ENCODE peak calls at places on chromosomes 12 and 14, in four cellular contexts. One of them, this sample, is unnamed.

GRCh38 chr12:99486277-99486676 is 161.3 kb upstream of the GARIN6 start:
- DNase-seq in RKO: no peak
- DNase-seq in fibroblast of the aortic adventitia: no peak
- DNase-seq in A172: no peak
- DNase-seq in this sample: no peak

GRCh38 chr12:44000309-44000952 is 164.6 kb downstream of the TMEM117 start:
- DNase-seq in RKO: peak
- DNase-seq in fibroblast of the aortic adventitia: peak
- DNase-seq in A172: peak
- DNase-seq in this sample: peak

GRCh38 chr12:50052964-50053363 is 4.4 kb upstream of the ASIC1 start:
- DNase-seq in RKO: no peak
- DNase-seq in fibroblast of the aortic adventitia: no peak
- DNase-seq in A172: no peak
- DNase-seq in this sample: no peak

GRCh38 chr12:33438890-33439586 is 581 bp downstream of the SYT10 start:
- DNase-seq in RKO: no peak
- DNase-seq in fibroblast of the aortic adventitia: peak
- DNase-seq in A172: no peak
- DNase-seq in this sample: peak

GRCh38 chr14:100439781-100440180 is 116.6 kb downstream of the SLC25A47 start:
- DNase-seq in RKO: no peak
- DNase-seq in fibroblast of the aortic adventitia: peak
- DNase-seq in A172: peak
- DNase-seq in this sample: peak

GRCh38 chr14:99562848-99563748 is 40.9 kb downstream of the CCDC85C start:
- DNase-seq in RKO: no peak
- DNase-seq in fibroblast of the aortic adventitia: peak
- DNase-seq in A172: peak
- DNase-seq in this sample: peak

GRCh38 chr12:67394600-67394999 is 125.4 kb downstream of the CAND1 start:
- DNase-seq in RKO: no peak
- DNase-seq in fibroblast of the aortic adventitia: peak
- DNase-seq in A172: no peak
- DNase-seq in this sample: peak

GRCh38 chr12:25723286-25723685 is 170.2 kb upstream of the LMNTD1 start:
- DNase-seq in RKO: no peak
- DNase-seq in fibroblast of the aortic adventitia: peak
- DNase-seq in A172: no peak
- DNase-seq in this sample: no peak

GRCh38 chr14:103196716-103197115 is 73.5 kb downstream of the TNFAIP2 start:
- DNase-seq in RKO: no peak
- DNase-seq in fibroblast of the aortic adventitia: no peak
- DNase-seq in A172: no peak
- DNase-seq in this sample: no peak

GRCh38 chr12:7916936-7917335 is 19.1 kb downstream of the SLC2A3 start:
- DNase-seq in RKO: no peak
- DNase-seq in fibroblast of the aortic adventitia: no peak
- DNase-seq in A172: no peak
- DNase-seq in this sample: no peak

GRCh38 chr12:130916251-130916911 is 37.3 kb upstream of the ADGRD1 start:
- DNase-seq in RKO: no peak
- DNase-seq in fibroblast of the aortic adventitia: peak
- DNase-seq in A172: peak
- DNase-seq in this sample: peak

GRCh38 chr12:98754095-98754494 is 109.0 kb downstream of the APAF1 start:
- DNase-seq in RKO: peak
- DNase-seq in fibroblast of the aortic adventitia: peak
- DNase-seq in A172: peak
- DNase-seq in this sample: peak

GRCh38 chr14:89956294-89957009 is 725 bp downstream of the TDP1 start:
- DNase-seq in RKO: peak
- DNase-seq in fibroblast of the aortic adventitia: peak
- DNase-seq in A172: peak
- DNase-seq in this sample: peak

GRCh38 chr12:25585662-25586061 is 32.6 kb upstream of the LMNTD1 start:
- DNase-seq in RKO: no peak
- DNase-seq in fibroblast of the aortic adventitia: no peak
- DNase-seq in A172: no peak
- DNase-seq in this sample: peak

GRCh38 chr12:52630104-52630500 is 11.7 kb upstream of the KRT73 start:
- DNase-seq in RKO: no peak
- DNase-seq in fibroblast of the aortic adventitia: no peak
- DNase-seq in A172: no peak
- DNase-seq in this sample: no peak

GRCh38 chr12:120247621-120248030 is 17.9 kb downstream of the PXN start:
- DNase-seq in RKO: no peak
- DNase-seq in fibroblast of the aortic adventitia: peak
- DNase-seq in A172: peak
- DNase-seq in this sample: no peak

GRCh38 chr14:73295198-73295796 is 58.0 kb downstream of the PAPLN start:
- DNase-seq in RKO: peak
- DNase-seq in fibroblast of the aortic adventitia: peak
- DNase-seq in A172: peak
- DNase-seq in this sample: peak

GRCh38 chr12:97005174-97005573 is 98.1 kb downstream of the NEDD1 start:
- DNase-seq in RKO: no peak
- DNase-seq in fibroblast of the aortic adventitia: no peak
- DNase-seq in A172: no peak
- DNase-seq in this sample: no peak

GRCh38 chr14:69152944-69153847 is at the start of gene DCAF5:
- DNase-seq in RKO: peak
- DNase-seq in fibroblast of the aortic adventitia: peak
- DNase-seq in A172: peak
- DNase-seq in this sample: peak

This sample was measured in RWPE1.